ENCODE peak calls at places on chromosomes 6 and 20, in ten cellular contexts. H, A, Q, W, P, X, J, I, O and F are unnamed samples.

GRCh38 chr6:6591778-6592388 is 3.4 kb downstream of the LY86 start:
- DNase-seq in H (no peak), A (no peak), Q (no peak), W (peak), P (no peak), X (peak), J (no peak), I (peak), O (no peak), F (no peak)

GRCh38 chr20:22686097-22686496 is 101.7 kb upstream of the FOXA2 start:
- DNase-seq in H (peak), A (no peak), Q (peak), W (no peak), P (peak), X (peak), J (peak), I (no peak), O (peak), F (peak)

GRCh38 chr6:13924949-13925881 is at the start of gene RNF182:
- DNase-seq in H (peak), A (no peak), Q (no peak), W (no peak), P (no peak), X (no peak), J (no peak), I (no peak), O (no peak), F (peak)

GRCh38 chr6:24522090-24522820 is 27.5 kb downstream of the ALDH5A1 start:
- DNase-seq in H (no peak), A (peak), Q (no peak), W (no peak), P (no peak), X (no peak), J (no peak), I (no peak), O (no peak), F (no peak)

GRCh38 chr6:52399511-52400315 is 20.4 kb upstream of the EFHC1 start:
- DNase-seq in H (peak), A (no peak), Q (peak), W (no peak), P (peak), X (peak), J (no peak), I (no peak), O (no peak), F (peak)

GRCh38 chr6:23656257-23656731 is 469.7 kb upstream of the NRSN1 start:
- DNase-seq in H (no peak), A (no peak), Q (no peak), W (no peak), P (no peak), X (no peak), J (no peak), I (no peak), O (no peak), F (no peak)

GRCh38 chr6:136846046-136846445 is 23.7 kb downstream of the PEX7 start:
- DNase-seq in H (peak), A (no peak), Q (peak), W (peak), P (peak), X (peak), J (peak), I (no peak), O (peak), F (peak)

GRCh38 chr6:73739097-73739496 is 43.1 kb downstream of the CD109 start:
- DNase-seq in H (no peak), A (no peak), Q (peak), W (no peak), P (peak), X (no peak), J (no peak), I (no peak), O (peak), F (peak)

GRCh38 chr6:51678905-51679620 is 408.4 kb downstream of the PKHD1 start:
- DNase-seq in H (no peak), A (no peak), Q (no peak), W (no peak), P (no peak), X (no peak), J (no peak), I (no peak), O (no peak), F (no peak)

GRCh38 chr6:159695984-159696383 is 2.9 kb upstream of the SOD2 start:
- DNase-seq in H (no peak), A (no peak), Q (peak), W (no peak), P (no peak), X (no peak), J (no peak), I (no peak), O (peak), F (no peak)

GRCh38 chr6:37473364-37474095 is 26.2 kb downstream of the CCDC167 start:
- DNase-seq in H (no peak), A (no peak), Q (peak), W (no peak), P (no peak), X (peak), J (peak), I (no peak), O (no peak), F (peak)